ENCODE peak calls at places on chromosome 9, in seven cellular contexts. P, W, R, A, I, O and F are unnamed samples.

GRCh38 chr9:125399666-125400065 is 138.0 kb downstream of the GAPVD1 start:
- DNase-seq in P (no peak), W (peak; percentile 28), R (no peak), A (no peak), I (no peak), O (no peak), F (no peak)

GRCh38 chr9:95073042-95073607 is 244.4 kb downstream of the FANCC start:
- DNase-seq in P (no peak), W (peak; percentile 73), R (no peak), A (no peak), I (no peak), O (peak; percentile 25), F (no peak)

GRCh38 chr9:105148328-105149006 is 96.0 kb upstream of the SLC44A1 start:
- DNase-seq in P (no peak), W (peak; percentile 70), R (no peak), A (no peak), I (no peak), O (no peak), F (no peak)

GRCh38 chr9:20044686-20045085 is 255.8 kb upstream of the SLC24A2 start:
- DNase-seq in P (no peak), W (no peak), R (no peak), A (no peak), I (no peak), O (no peak), F (no peak)

GRCh38 chr9:87816041-87816440 is 66.6 kb upstream of the SPATA31E1 start:
- DNase-seq in P (no peak), W (no peak), R (no peak), A (no peak), I (peak; percentile 22), O (no peak), F (no peak)

GRCh38 chr9:77251050-77251449 is 73.7 kb downstream of the VPS13A start:
- DNase-seq in P (no peak), W (no peak), R (no peak), A (no peak), I (no peak), O (no peak), F (no peak)

GRCh38 chr9:74285075-74285474 is 212.1 kb upstream of the RORB start:
- DNase-seq in P (no peak), W (no peak), R (no peak), A (no peak), I (peak; percentile 13), O (no peak), F (no peak)

GRCh38 chr9:69572611-69573010 is 99.6 kb downstream of the APBA1 start:
- DNase-seq in P (no peak), W (no peak), R (no peak), A (no peak), I (no peak), O (no peak), F (no peak)

GRCh38 chr9:110671849-110672248 is 3.3 kb downstream of the MUSK start:
- DNase-seq in P (no peak), W (no peak), R (no peak), A (no peak), I (no peak), O (no peak), F (no peak)

GRCh38 chr9:129557192-129558036 is 63.5 kb downstream of the C9orf50 start:
- DNase-seq in P (peak; percentile 62), W (peak; percentile 98), R (peak; percentile 89), A (no peak), I (peak; percentile 92), O (peak; percentile 97), F (no peak)

GRCh38 chr9:3508531-3509374 is 17.0 kb downstream of the RFX3 start:
- DNase-seq in P (no peak), W (no peak), R (no peak), A (no peak), I (peak; percentile 55), O (no peak), F (no peak)

GRCh38 chr9:35656841-35657326 is 935 bp downstream of the RMRP start:
- DNase-seq in P (no peak), W (no peak), R (peak; percentile 69), A (peak; percentile 33), I (no peak), O (no peak), F (no peak)

GRCh38 chr9:21836437-21837161 is 34.2 kb downstream of the MTAP start:
- DNase-seq in P (no peak), W (no peak), R (no peak), A (no peak), I (peak; percentile 30), O (peak; percentile 34), F (no peak)

GRCh38 chr9:121734465-121734864 is 83.0 kb downstream of the DAB2IP start:
- DNase-seq in P (no peak), W (no peak), R (no peak), A (no peak), I (no peak), O (no peak), F (no peak)

GRCh38 chr9:121735065-121735791 is 83.8 kb downstream of the DAB2IP start:
- DNase-seq in P (no peak), W (peak; percentile 89), R (no peak), A (no peak), I (peak; percentile 66), O (peak; percentile 62), F (no peak)

GRCh38 chr9:121736147-121736721 is 84.8 kb downstream of the DAB2IP start:
- DNase-seq in P (peak; percentile 71), W (peak; percentile 90), R (peak; percentile 96), A (peak; percentile 87), I (no peak), O (no peak), F (peak; percentile 86)

GRCh38 chr9:121736964-121737462 is 85.6 kb downstream of the DAB2IP start:
- DNase-seq in P (peak; percentile 59), W (peak; percentile 92), R (peak; percentile 89), A (no peak), I (no peak), O (peak; percentile 78), F (peak; percentile 44)

GRCh38 chr9:121735792-121736130 is 84.3 kb downstream of the DAB2IP start:
- DNase-seq in P (no peak), W (peak; percentile 50), R (no peak), A (no peak), I (no peak), O (no peak), F (no peak)
- H3K4me1 ChIP-seq in P (peaks cover 20% of the 10 kb centered on the region), W (peaks cover 24% of the 10 kb centered on the region), R (peaks cover 69% of the 10 kb centered on the region), A (peaks cover 16% of the 10 kb centered on the region), I (no peaks in the 10 kb centered on the region), O (peaks cover 43% of the 10 kb centered on the region), F (peaks cover 95% of the 10 kb centered on the region)

GRCh38 chr9:96126321-96126881 is 175.6 kb downstream of the HSD17B3 start:
- DNase-seq in P (peak; percentile 54), W (no peak), R (no peak), A (no peak), I (no peak), O (no peak), F (no peak)
- H3K27ac ChIP-seq in P (no peak overlapping the region), W (no peak overlapping the region), R (no peak overlapping the region), A (no peak overlapping the region), I (no peak overlapping the region), O (no peak overlapping the region), F (no peak overlapping the region)

DNA sequence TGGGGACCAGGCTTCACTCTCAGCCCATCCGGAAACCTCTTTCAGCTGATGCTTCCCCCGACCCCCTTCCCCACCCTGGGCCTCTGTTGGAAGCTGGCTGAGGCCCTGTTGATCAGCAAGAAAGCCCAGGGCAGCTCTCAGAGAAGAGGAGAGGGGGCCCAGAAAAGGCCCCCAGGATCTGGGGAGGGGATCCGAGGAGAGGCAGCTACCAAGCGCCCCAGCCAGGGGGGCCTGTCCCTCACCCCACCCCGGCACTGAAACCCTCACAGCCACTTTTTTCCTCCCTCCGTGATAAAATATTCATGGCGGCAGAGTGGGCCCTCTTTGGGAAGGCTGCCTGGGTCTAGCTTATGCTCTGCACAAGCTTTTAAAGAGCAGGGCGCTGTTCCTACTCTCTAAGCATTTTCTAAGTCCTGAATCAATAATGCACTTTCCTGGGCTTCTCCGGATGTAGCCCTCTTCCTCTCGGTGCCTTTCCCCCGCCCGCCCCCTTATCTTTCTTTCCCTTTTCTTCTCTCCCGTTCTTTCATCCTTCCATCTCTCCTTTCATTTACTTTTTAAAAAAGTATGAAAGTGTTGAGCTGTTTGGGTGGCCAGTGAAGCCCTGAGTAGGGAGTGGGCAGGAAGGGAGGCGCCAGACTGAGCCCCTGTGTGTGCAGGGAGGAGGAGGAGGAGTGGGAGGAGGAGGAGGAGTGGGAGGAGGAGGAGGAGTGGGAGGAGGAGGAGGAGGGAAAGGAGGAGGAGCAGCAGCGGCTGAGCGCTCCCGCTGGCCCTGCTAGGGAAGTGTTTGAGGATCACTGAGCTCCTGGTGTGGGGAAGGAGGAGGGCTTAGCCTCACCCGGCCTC is 23.5 kb downstream of the NTNG2 start:
- DNase-seq in P (no peak), W (peak; percentile 32), R (no peak), A (no peak), I (peak; percentile 54), O (no peak), F (no peak)
- H3K4me1 ChIP-seq in P (no peaks in the 10 kb centered on the region), W (peaks cover 5% of the 10 kb centered on the region), R (peaks cover 2% of the 10 kb centered on the region), A (no peaks in the 10 kb centered on the region), I (peaks cover 59% of the 10 kb centered on the region), O (no peaks in the 10 kb centered on the region), F (peaks cover 15% of the 10 kb centered on the region)

GRCh38 chr9:134455537-134455936 is 129.3 kb downstream of the RXRA start:
- DNase-seq in P (no peak), W (no peak), R (no peak), A (no peak), I (no peak), O (no peak), F (no peak)
- H3K27ac ChIP-seq in P (peak overlapping the region; percentile 72), W (no peak overlapping the region), R (peak overlapping the region; percentile 76), A (peak overlapping the region; percentile 90), I (peak overlapping the region; percentile 96), O (no peak overlapping the region), F (peak overlapping the region; percentile 94)

GRCh38 chr9:121756477-121757285 is 105.2 kb downstream of the DAB2IP start:
- DNase-seq in P (no peak), W (no peak), R (no peak), A (no peak), I (no peak), O (no peak), F (no peak)
- H3K4me1 ChIP-seq in P (no peaks in the 10 kb centered on the region), W (no peaks in the 10 kb centered on the region), R (peaks cover 42% of the 10 kb centered on the region), A (peaks cover 48% of the 10 kb centered on the region), I (no peaks in the 10 kb centered on the region), O (peaks cover 19% of the 10 kb centered on the region), F (peaks cover 64% of the 10 kb centered on the region)